ENCODE peak calls at places on chromosomes 2 and 18, in seven cellular contexts. B is uterus; D is astrocyte; Q is substantia nigra; I is left ventricle myocardium inferior; J is SK-N-SH; A is CD4-positive, CD25-positive, alpha-beta regulatory T cell. M is an unnamed sample.
A peak's percentile ranks its signal among the peaks of the same experiment; 100 is the strongest.

GRCh38 chr2:238938460-238939055 is 90.7 kb downstream of the TWIST2 start:
- DNase-seq in A (no peak), B (peak; percentile 97), J (no peak), I (peak; percentile 80), Q (no peak), D (peak; percentile 99), M (no peak)

GRCh38 chr2:170554278-170554955 is 160.7 kb upstream of the SP5 start:
- DNase-seq in Q (no peak), J (no peak), D (peak; percentile 33), I (peak; percentile 30), A (no peak), B (peak; percentile 53), M (no peak)

GRCh38 chr2:150909613-150910012 is 352.1 kb downstream of the RBM43 start:
- DNase-seq in I (no peak), Q (no peak), B (no peak), J (no peak), A (no peak), D (no peak), M (no peak)

GRCh38 chr2:215338883-215339679 is 27.2 kb downstream of the ATIC start:
- DNase-seq in J (peak; percentile 53), A (no peak), D (no peak), I (no peak), B (no peak), Q (no peak), M (no peak)

GRCh38 chr2:241154915-241155314 is 4.6 kb downstream of the PPP1R7 start:
- DNase-seq in B (no peak), J (no peak), A (no peak), D (peak; percentile 55), Q (no peak), I (no peak), M (peak; percentile 82)

GRCh38 chr2:129767987-129768386 is 211.5 kb upstream of the RAB6C start:
- DNase-seq in A (no peak), J (no peak), Q (no peak), D (no peak), I (no peak), B (no peak), M (no peak)

GRCh38 chr2:137888845-137889244 is 75.4 kb upstream of the HNMT start:
- DNase-seq in J (peak; percentile 25), I (peak; percentile 19), A (no peak), D (peak; percentile 6), Q (peak; percentile 9), B (no peak), M (peak; percentile 38)

GRCh38 chr18:3046216-3046808 is 33.4 kb upstream of the LPIN2 start:
- DNase-seq in B (no peak), I (no peak), D (no peak), J (no peak), A (no peak), Q (no peak), M (no peak)

GRCh38 chr2:110746586-110747521 is 14.5 kb downstream of the ACOXL start:
- DNase-seq in Q (no peak), B (no peak), A (no peak), I (no peak), J (no peak), D (no peak), M (no peak)

GRCh38 chr2:208648368-208648767 is 241.8 kb downstream of the PTH2R start:
- DNase-seq in A (no peak), J (no peak), D (no peak), I (no peak), Q (no peak), B (no peak), M (no peak)

GRCh38 chr18:54607213-54607934 is 16.3 kb downstream of the DYNAP start:
- DNase-seq in I (no peak), J (no peak), A (no peak), Q (no peak), D (peak; percentile 46), B (no peak), M (no peak)

GRCh38 chr2:181678033-181678586 is 2.2 kb downstream of the NEUROD1 start:
- DNase-seq in B (peak; percentile 20), J (no peak), I (peak; percentile 36), A (no peak), D (peak; percentile 73), Q (no peak), M (no peak)

GRCh38 chr2:203427061-203427460 is 98.9 kb downstream of the ABI2 start:
- DNase-seq in J (no peak), B (no peak), Q (no peak), I (no peak), A (no peak), D (peak; percentile 30), M (no peak)

GRCh38 chr2:236169151-236169721 is 1.1 kb upstream of the GBX2 start:
- DNase-seq in Q (no peak), J (peak; percentile 45), B (no peak), A (no peak), I (no peak), D (no peak), M (no peak)

GRCh38 chr2:27278010-27278409 is 2.8 kb downstream of the DNAJC5G start:
- DNase-seq in J (no peak), Q (no peak), A (no peak), B (no peak), D (no peak), I (no peak), M (no peak)

GRCh38 chr18:12313530-12314245 is 5.6 kb downstream of the TUBB6 start:
- DNase-seq in Q (no peak), J (no peak), D (no peak), I (no peak), B (no peak), A (no peak), M (no peak)

GRCh38 chr2:6140509-6140908 is 448.3 kb downstream of the SOX11 start:
- DNase-seq in D (no peak), Q (no peak), B (no peak), I (no peak), A (no peak), J (no peak), M (no peak)

GRCh38 chr2:21043744-21044532 is at the start of gene APOB:
- DNase-seq in B (no peak), J (peak; percentile 27), A (no peak), D (no peak), Q (no peak), I (peak; percentile 16), M (no peak)

GRCh38 chr18:12694032-12694431 is 8.5 kb downstream of the CEP76 start:
- DNase-seq in Q (no peak), B (no peak), J (no peak), I (no peak), D (peak; percentile 20), A (no peak), M (no peak)

GRCh38 chr2:151506170-151506569 is 96.5 kb downstream of the RIF1 start:
- DNase-seq in D (no peak), B (no peak), Q (no peak), A (no peak), I (no peak), J (no peak), M (no peak)

GRCh38 chr18:75041586-75041985 is 167.4 kb downstream of the PTGR3 start:
- DNase-seq in B (no peak), D (peak; percentile 9), A (no peak), J (no peak), I (no peak), Q (no peak), M (no peak)

GRCh38 chr2:220789961-220790360 is 782.1 kb downstream of the EPHA4 start:
- DNase-seq in B (no peak), A (no peak), J (no peak), D (peak; percentile 77), I (no peak), Q (no peak), M (no peak)

GRCh38 chr2:119520696-119521436 is 3.4 kb downstream of the SCTR start:
- DNase-seq in D (no peak), B (no peak), Q (no peak), A (no peak), J (no peak), I (no peak), M (no peak)

GRCh38 chr2:95318431-95319220 is 21.5 kb downstream of the KCNIP3 start:
- DNase-seq in Q (no peak), D (no peak), B (no peak), I (no peak), J (no peak), A (no peak), M (no peak)
- H3K27ac ChIP-seq in Q (no peak overlapping the region), D (no peak overlapping the region), B (no peak overlapping the region), I (no peak overlapping the region), J (no peak overlapping the region), A (no peak overlapping the region), M (no peak overlapping the region)

GRCh38 chr2:74502147-74502719 is 2.8 kb upstream of the LBX2 start:
- DNase-seq in B (no peak), Q (no peak), J (no peak), I (no peak), A (no peak), D (no peak), M (no peak)

GRCh38 chr2:74504591-74504990 is 2.9 kb downstream of the PCGF1 start:
- DNase-seq in J (no peak), Q (no peak), B (no peak), I (no peak), D (no peak), A (no peak), M (no peak)

GRCh38 chr2:74503506-74504475 is 3.7 kb downstream of the PCGF1 start:
- DNase-seq in B (no peak), D (no peak), I (no peak), A (no peak), J (no peak), Q (no peak), M (no peak)

GRCh38 chr2:74501335-74502071 is 2.1 kb upstream of the LBX2 start:
- DNase-seq in J (peak; percentile 63), A (no peak), I (no peak), D (no peak), Q (no peak), B (no peak), M (no peak)

GRCh38 chr2:74502720-74503505 is 3.5 kb upstream of the LBX2 start:
- DNase-seq in I (peak; percentile 87), D (peak; percentile 67), J (peak; percentile 30), A (no peak), B (peak; percentile 69), Q (no peak), M (no peak)
- H3K27ac ChIP-seq in I (peak overlapping the region; percentile 93), D (peak overlapping the region; percentile 76), J (no peak overlapping the region), A (no peak overlapping the region), B (peak overlapping the region; percentile 77), Q (no peak overlapping the region), M (no peak overlapping the region)

GRCh38 chr2:133518646-133519344 is 49.5 kb downstream of the NCKAP5 start:
- DNase-seq in B (no peak), Q (no peak), J (no peak), I (no peak), D (no peak), A (no peak), M (no peak)
- H3K27ac ChIP-seq in B (no peak overlapping the region), Q (no peak overlapping the region), J (no peak overlapping the region), I (no peak overlapping the region), D (no peak overlapping the region), A (no peak overlapping the region), M (no peak overlapping the region)

GRCh38 chr18:76687271-76688006 is 134.9 kb upstream of the ZNF236 start:
- DNase-seq in J (no peak), B (peak; percentile 77), I (no peak), A (no peak), Q (no peak), D (peak; percentile 80), M (no peak)
- H3K27ac ChIP-seq in J (no peak overlapping the region), B (peak overlapping the region; percentile 95), I (peak overlapping the region; percentile 41), A (no peak overlapping the region), Q (no peak overlapping the region), D (peak overlapping the region; percentile 84), M (peak overlapping the region; percentile 6)

M was measured in caudate nucleus.